ENCODE peak calls at places on chromosomes 12 and 14, in ten cellular contexts. One of them, this sample, is unnamed.

GRCh38 chr14:44912041-44912869 is 49.5 kb downstream of the KLHL28 start:
- DNase-seq in head of caudate nucleus: no peak
- DNase-seq in CD8-positive, alpha-beta memory T cell: no peak
- DNase-seq in Panc1: no peak
- DNase-seq in DMS153: no peak
- DNase-seq in neural crest cell: no peak
- DNase-seq in nephron progenitor cell: no peak
- DNase-seq in DND-41: no peak
- DNase-seq in NCI-H1694: no peak
- DNase-seq in iris pigment epithelial cell: no peak
- DNase-seq in this sample: peak

GRCh38 chr12:951166-951565 is 1.7 kb upstream of the RAD52 start:
- DNase-seq in head of caudate nucleus: no peak
- DNase-seq in CD8-positive, alpha-beta memory T cell: no peak
- DNase-seq in Panc1: no peak
- DNase-seq in DMS153: no peak
- DNase-seq in neural crest cell: no peak
- DNase-seq in nephron progenitor cell: no peak
- DNase-seq in DND-41: no peak
- DNase-seq in NCI-H1694: no peak
- DNase-seq in iris pigment epithelial cell: no peak
- DNase-seq in this sample: no peak

GRCh38 chr14:24238123-24238522 is 4.3 kb downstream of the TINF2 start:
- DNase-seq in head of caudate nucleus: no peak
- DNase-seq in CD8-positive, alpha-beta memory T cell: no peak
- DNase-seq in Panc1: no peak
- DNase-seq in DMS153: no peak
- DNase-seq in neural crest cell: no peak
- DNase-seq in nephron progenitor cell: no peak
- DNase-seq in DND-41: no peak
- DNase-seq in NCI-H1694: no peak
- DNase-seq in iris pigment epithelial cell: no peak
- DNase-seq in this sample: no peak

GRCh38 chr12:28963554-28963953 is 185.5 kb upstream of the FAR2 start:
- DNase-seq in head of caudate nucleus: no peak
- DNase-seq in CD8-positive, alpha-beta memory T cell: no peak
- DNase-seq in Panc1: no peak
- DNase-seq in DMS153: no peak
- DNase-seq in neural crest cell: no peak
- DNase-seq in nephron progenitor cell: no peak
- DNase-seq in DND-41: no peak
- DNase-seq in NCI-H1694: no peak
- DNase-seq in iris pigment epithelial cell: peak
- DNase-seq in this sample: peak

GRCh38 chr14:31449971-31450610 is 7.2 kb downstream of the DTD2 start:
- DNase-seq in head of caudate nucleus: no peak
- DNase-seq in CD8-positive, alpha-beta memory T cell: no peak
- DNase-seq in Panc1: peak
- DNase-seq in DMS153: no peak
- DNase-seq in neural crest cell: no peak
- DNase-seq in nephron progenitor cell: no peak
- DNase-seq in DND-41: no peak
- DNase-seq in NCI-H1694: peak
- DNase-seq in iris pigment epithelial cell: peak
- DNase-seq in this sample: peak

GRCh38 chr12:110560048-110560447 is 23.1 kb downstream of the PPTC7 start:
- DNase-seq in head of caudate nucleus: no peak
- DNase-seq in CD8-positive, alpha-beta memory T cell: no peak
- DNase-seq in Panc1: no peak
- DNase-seq in DMS153: no peak
- DNase-seq in neural crest cell: no peak
- DNase-seq in nephron progenitor cell: no peak
- DNase-seq in DND-41: no peak
- DNase-seq in NCI-H1694: no peak
- DNase-seq in iris pigment epithelial cell: no peak
- DNase-seq in this sample: no peak

GRCh38 chr14:36662543-36663403 is 1.1 kb downstream of the PAX9 start:
- DNase-seq in head of caudate nucleus: no peak
- DNase-seq in CD8-positive, alpha-beta memory T cell: no peak
- DNase-seq in Panc1: no peak
- DNase-seq in DMS153: no peak
- DNase-seq in neural crest cell: no peak
- DNase-seq in nephron progenitor cell: peak
- DNase-seq in DND-41: no peak
- DNase-seq in NCI-H1694: no peak
- DNase-seq in iris pigment epithelial cell: no peak
- DNase-seq in this sample: no peak

GRCh38 chr12:110005319-110005973 is 6.2 kb downstream of the ANKRD13A start:
- DNase-seq in head of caudate nucleus: no peak
- DNase-seq in CD8-positive, alpha-beta memory T cell: no peak
- DNase-seq in Panc1: no peak
- DNase-seq in DMS153: no peak
- DNase-seq in neural crest cell: no peak
- DNase-seq in nephron progenitor cell: no peak
- DNase-seq in DND-41: no peak
- DNase-seq in NCI-H1694: no peak
- DNase-seq in iris pigment epithelial cell: no peak
- DNase-seq in this sample: no peak

GRCh38 chr12:58176296-58176869 is 235.0 kb downstream of the ATP23 start:
- DNase-seq in head of caudate nucleus: no peak
- DNase-seq in CD8-positive, alpha-beta memory T cell: no peak
- DNase-seq in Panc1: peak
- DNase-seq in DMS153: no peak
- DNase-seq in neural crest cell: peak
- DNase-seq in nephron progenitor cell: peak
- DNase-seq in DND-41: no peak
- DNase-seq in NCI-H1694: peak
- DNase-seq in iris pigment epithelial cell: peak
- DNase-seq in this sample: peak

GRCh38 chr12:105803292-105803691 is 335.5 kb downstream of the NUAK1 start:
- DNase-seq in head of caudate nucleus: no peak
- DNase-seq in CD8-positive, alpha-beta memory T cell: no peak
- DNase-seq in Panc1: no peak
- DNase-seq in DMS153: peak
- DNase-seq in neural crest cell: no peak
- DNase-seq in nephron progenitor cell: no peak
- DNase-seq in DND-41: no peak
- DNase-seq in NCI-H1694: no peak
- DNase-seq in iris pigment epithelial cell: peak
- DNase-seq in this sample: no peak

GRCh38 chr12:121465921-121466799 is 66.2 kb downstream of the RNF34 start:
- DNase-seq in head of caudate nucleus: no peak
- DNase-seq in CD8-positive, alpha-beta memory T cell: peak
- DNase-seq in Panc1: no peak
- DNase-seq in DMS153: no peak
- DNase-seq in neural crest cell: peak
- DNase-seq in nephron progenitor cell: peak
- DNase-seq in DND-41: peak
- DNase-seq in NCI-H1694: no peak
- DNase-seq in iris pigment epithelial cell: peak
- DNase-seq in this sample: peak

GRCh38 chr14:56172571-56172971 is 54.4 kb downstream of the PELI2 start:
- DNase-seq in head of caudate nucleus: no peak
- DNase-seq in CD8-positive, alpha-beta memory T cell: no peak
- DNase-seq in Panc1: no peak
- DNase-seq in DMS153: no peak
- DNase-seq in neural crest cell: no peak
- DNase-seq in nephron progenitor cell: no peak
- DNase-seq in DND-41: no peak
- DNase-seq in NCI-H1694: no peak
- DNase-seq in iris pigment epithelial cell: peak
- DNase-seq in this sample: peak

GRCh38 chr12:113227686-113228391 is 6.6 kb downstream of the TPCN1 start:
- DNase-seq in head of caudate nucleus: no peak
- DNase-seq in CD8-positive, alpha-beta memory T cell: no peak
- DNase-seq in Panc1: no peak
- DNase-seq in DMS153: no peak
- DNase-seq in neural crest cell: no peak
- DNase-seq in nephron progenitor cell: no peak
- DNase-seq in DND-41: no peak
- DNase-seq in NCI-H1694: no peak
- DNase-seq in iris pigment epithelial cell: no peak
- DNase-seq in this sample: peak

GRCh38 chr14:30958555-30959407 is 66.7 kb upstream of the AP4S1 start:
- DNase-seq in head of caudate nucleus: no peak
- DNase-seq in CD8-positive, alpha-beta memory T cell: no peak
- DNase-seq in Panc1: no peak
- DNase-seq in DMS153: no peak
- DNase-seq in neural crest cell: no peak
- DNase-seq in nephron progenitor cell: no peak
- DNase-seq in DND-41: no peak
- DNase-seq in NCI-H1694: no peak
- DNase-seq in iris pigment epithelial cell: no peak
- DNase-seq in this sample: no peak

GRCh38 chr12:132171293-132171967 is 27.2 kb downstream of the NOC4L start:
- DNase-seq in head of caudate nucleus: no peak
- DNase-seq in CD8-positive, alpha-beta memory T cell: no peak
- DNase-seq in Panc1: no peak
- DNase-seq in DMS153: no peak
- DNase-seq in neural crest cell: no peak
- DNase-seq in nephron progenitor cell: no peak
- DNase-seq in DND-41: no peak
- DNase-seq in NCI-H1694: no peak
- DNase-seq in iris pigment epithelial cell: no peak
- DNase-seq in this sample: no peak

GRCh38 chr14:101372894-101373640 is 188.2 kb upstream of the DIO3 start:
- DNase-seq in head of caudate nucleus: no peak
- DNase-seq in CD8-positive, alpha-beta memory T cell: no peak
- DNase-seq in Panc1: no peak
- DNase-seq in DMS153: no peak
- DNase-seq in neural crest cell: no peak
- DNase-seq in nephron progenitor cell: no peak
- DNase-seq in DND-41: no peak
- DNase-seq in NCI-H1694: no peak
- DNase-seq in iris pigment epithelial cell: no peak
- DNase-seq in this sample: no peak

GRCh38 chr14:64801800-64802199 is 77.9 kb downstream of the SPTB start:
- DNase-seq in head of caudate nucleus: no peak
- DNase-seq in CD8-positive, alpha-beta memory T cell: no peak
- DNase-seq in Panc1: no peak
- DNase-seq in DMS153: no peak
- DNase-seq in neural crest cell: peak
- DNase-seq in nephron progenitor cell: peak
- DNase-seq in DND-41: peak
- DNase-seq in NCI-H1694: no peak
- DNase-seq in iris pigment epithelial cell: peak
- DNase-seq in this sample: peak

GRCh38 chr14:73788871-73789590 is 62.6 kb upstream of the PTGR2 start:
- DNase-seq in head of caudate nucleus: no peak
- DNase-seq in CD8-positive, alpha-beta memory T cell: no peak
- DNase-seq in Panc1: no peak
- DNase-seq in DMS153: no peak
- DNase-seq in neural crest cell: no peak
- DNase-seq in nephron progenitor cell: no peak
- DNase-seq in DND-41: no peak
- DNase-seq in NCI-H1694: no peak
- DNase-seq in iris pigment epithelial cell: no peak
- DNase-seq in this sample: peak

GRCh38 chr14:90880282-90880681 is 64.1 kb upstream of the TTC7B start:
- DNase-seq in head of caudate nucleus: no peak
- DNase-seq in CD8-positive, alpha-beta memory T cell: no peak
- DNase-seq in Panc1: no peak
- DNase-seq in DMS153: no peak
- DNase-seq in neural crest cell: no peak
- DNase-seq in nephron progenitor cell: no peak
- DNase-seq in DND-41: no peak
- DNase-seq in NCI-H1694: no peak
- DNase-seq in iris pigment epithelial cell: no peak
- DNase-seq in this sample: no peak

GRCh38 chr12:95124106-95124505 is 50.7 kb upstream of the NR2C1 start:
- DNase-seq in head of caudate nucleus: no peak
- DNase-seq in CD8-positive, alpha-beta memory T cell: no peak
- DNase-seq in Panc1: no peak
- DNase-seq in DMS153: no peak
- DNase-seq in neural crest cell: no peak
- DNase-seq in nephron progenitor cell: no peak
- DNase-seq in DND-41: no peak
- DNase-seq in NCI-H1694: no peak
- DNase-seq in iris pigment epithelial cell: no peak
- DNase-seq in this sample: no peak

GRCh38 chr12:20547788-20548575 is 147.2 kb upstream of the SLCO1C1 start:
- DNase-seq in head of caudate nucleus: no peak
- DNase-seq in CD8-positive, alpha-beta memory T cell: no peak
- DNase-seq in Panc1: no peak
- DNase-seq in DMS153: no peak
- DNase-seq in neural crest cell: no peak
- DNase-seq in nephron progenitor cell: no peak
- DNase-seq in DND-41: no peak
- DNase-seq in NCI-H1694: no peak
- DNase-seq in iris pigment epithelial cell: peak
- DNase-seq in this sample: no peak

GRCh38 chr14:69093551-69094421 is 59.1 kb downstream of the DCAF5 start:
- DNase-seq in head of caudate nucleus: peak
- DNase-seq in CD8-positive, alpha-beta memory T cell: no peak
- DNase-seq in Panc1: no peak
- DNase-seq in DMS153: no peak
- DNase-seq in neural crest cell: peak
- DNase-seq in nephron progenitor cell: no peak
- DNase-seq in DND-41: no peak
- DNase-seq in NCI-H1694: no peak
- DNase-seq in iris pigment epithelial cell: peak
- DNase-seq in this sample: peak